ENCODE peak calls at places on chromosomes 11 and 22, in ten cellular contexts. One of them, this sample, is unnamed.

GRCh38 chr11:109034341-109034696 is 369.4 kb downstream of the DDX10 start:
- DNase-seq in body of pancreas: no peak
- DNase-seq in AG04450: no peak
- DNase-seq in gastrocnemius medialis: no peak
- DNase-seq in pancreas: no peak
- DNase-seq in HFFc6: peak
- DNase-seq in OCI-LY7: no peak
- DNase-seq in PC-9: no peak
- DNase-seq in Caco-2: no peak
- DNase-seq in upper lobe of right lung: no peak
- DNase-seq in this sample: no peak

GRCh38 chr22:47298017-47298820 is 535.8 kb downstream of the TBC1D22A start:
- DNase-seq in body of pancreas: no peak
- DNase-seq in AG04450: no peak
- DNase-seq in gastrocnemius medialis: no peak
- DNase-seq in pancreas: no peak
- DNase-seq in HFFc6: no peak
- DNase-seq in OCI-LY7: no peak
- DNase-seq in PC-9: no peak
- DNase-seq in Caco-2: no peak
- DNase-seq in upper lobe of right lung: no peak
- DNase-seq in this sample: no peak

GRCh38 chr22:38230108-38230825 is 28.5 kb downstream of the MAFF start:
- DNase-seq in body of pancreas: peak
- DNase-seq in AG04450: no peak
- DNase-seq in gastrocnemius medialis: no peak
- DNase-seq in pancreas: no peak
- DNase-seq in HFFc6: no peak
- DNase-seq in OCI-LY7: peak
- DNase-seq in PC-9: no peak
- DNase-seq in Caco-2: no peak
- DNase-seq in upper lobe of right lung: no peak
- DNase-seq in this sample: no peak

GRCh38 chr22:18068381-18068988 is 9.3 kb upstream of the PEX26 start:
- DNase-seq in body of pancreas: no peak
- DNase-seq in AG04450: no peak
- DNase-seq in gastrocnemius medialis: no peak
- DNase-seq in pancreas: no peak
- DNase-seq in HFFc6: peak
- DNase-seq in OCI-LY7: no peak
- DNase-seq in PC-9: no peak
- DNase-seq in Caco-2: no peak
- DNase-seq in upper lobe of right lung: peak
- DNase-seq in this sample: no peak

GRCh38 chr11:32088117-32088941 is 2.5 kb upstream of the RCN1 start:
- DNase-seq in body of pancreas: peak
- DNase-seq in AG04450: peak
- DNase-seq in gastrocnemius medialis: no peak
- DNase-seq in pancreas: no peak
- DNase-seq in HFFc6: peak
- DNase-seq in OCI-LY7: no peak
- DNase-seq in PC-9: peak
- DNase-seq in Caco-2: no peak
- DNase-seq in upper lobe of right lung: no peak
- DNase-seq in this sample: peak

GRCh38 chr11:69645801-69646492 is 5.0 kb downstream of the CCND1 start:
- DNase-seq in body of pancreas: peak
- DNase-seq in AG04450: no peak
- DNase-seq in gastrocnemius medialis: no peak
- DNase-seq in pancreas: peak
- DNase-seq in HFFc6: no peak
- DNase-seq in OCI-LY7: no peak
- DNase-seq in PC-9: no peak
- DNase-seq in Caco-2: peak
- DNase-seq in upper lobe of right lung: peak
- DNase-seq in this sample: no peak

GRCh38 chr22:33330534-33330933 is 272.4 kb upstream of the SYN3 start:
- DNase-seq in body of pancreas: no peak
- DNase-seq in AG04450: no peak
- DNase-seq in gastrocnemius medialis: no peak
- DNase-seq in pancreas: no peak
- DNase-seq in HFFc6: no peak
- DNase-seq in OCI-LY7: no peak
- DNase-seq in PC-9: no peak
- DNase-seq in Caco-2: no peak
- DNase-seq in upper lobe of right lung: no peak
- DNase-seq in this sample: no peak

GRCh38 chr22:24506802-24507438 is 11.8 kb downstream of the UPB1 start:
- DNase-seq in body of pancreas: no peak
- DNase-seq in AG04450: no peak
- DNase-seq in gastrocnemius medialis: no peak
- DNase-seq in pancreas: no peak
- DNase-seq in HFFc6: peak
- DNase-seq in OCI-LY7: peak
- DNase-seq in PC-9: peak
- DNase-seq in Caco-2: peak
- DNase-seq in upper lobe of right lung: no peak
- DNase-seq in this sample: peak

GRCh38 chr22:37581534-37581933 is 1.6 kb upstream of the LGALS2 start:
- DNase-seq in body of pancreas: peak
- DNase-seq in AG04450: no peak
- DNase-seq in gastrocnemius medialis: no peak
- DNase-seq in pancreas: peak
- DNase-seq in HFFc6: no peak
- DNase-seq in OCI-LY7: no peak
- DNase-seq in PC-9: peak
- DNase-seq in Caco-2: no peak
- DNase-seq in upper lobe of right lung: no peak
- DNase-seq in this sample: peak

GRCh38 chr11:42958635-42959034 is 353.2 kb upstream of the API5 start:
- DNase-seq in body of pancreas: no peak
- DNase-seq in AG04450: no peak
- DNase-seq in gastrocnemius medialis: no peak
- DNase-seq in pancreas: no peak
- DNase-seq in HFFc6: no peak
- DNase-seq in OCI-LY7: no peak
- DNase-seq in PC-9: no peak
- DNase-seq in Caco-2: no peak
- DNase-seq in upper lobe of right lung: no peak
- DNase-seq in this sample: no peak

GRCh38 chr11:34525887-34526657 is 12.5 kb upstream of the ELF5 start:
- DNase-seq in body of pancreas: no peak
- DNase-seq in AG04450: no peak
- DNase-seq in gastrocnemius medialis: no peak
- DNase-seq in pancreas: no peak
- DNase-seq in HFFc6: no peak
- DNase-seq in OCI-LY7: no peak
- DNase-seq in PC-9: no peak
- DNase-seq in Caco-2: no peak
- DNase-seq in upper lobe of right lung: no peak
- DNase-seq in this sample: no peak

GRCh38 chr11:57164317-57164716 is 17.4 kb upstream of the LRRC55 start:
- DNase-seq in body of pancreas: no peak
- DNase-seq in AG04450: no peak
- DNase-seq in gastrocnemius medialis: no peak
- DNase-seq in pancreas: no peak
- DNase-seq in HFFc6: no peak
- DNase-seq in OCI-LY7: no peak
- DNase-seq in PC-9: no peak
- DNase-seq in Caco-2: no peak
- DNase-seq in upper lobe of right lung: no peak
- DNase-seq in this sample: no peak

GRCh38 chr11:72760543-72761400 is 8.6 kb upstream of the ARAP1 start:
- DNase-seq in body of pancreas: no peak
- DNase-seq in AG04450: no peak
- DNase-seq in gastrocnemius medialis: no peak
- DNase-seq in pancreas: no peak
- DNase-seq in HFFc6: no peak
- DNase-seq in OCI-LY7: no peak
- DNase-seq in PC-9: no peak
- DNase-seq in Caco-2: no peak
- DNase-seq in upper lobe of right lung: no peak
- DNase-seq in this sample: no peak

GRCh38 chr11:12167098-12167999 is 57.0 kb downstream of the MICAL2 start:
- DNase-seq in body of pancreas: no peak
- DNase-seq in AG04450: no peak
- DNase-seq in gastrocnemius medialis: no peak
- DNase-seq in pancreas: no peak
- DNase-seq in HFFc6: peak
- DNase-seq in OCI-LY7: no peak
- DNase-seq in PC-9: peak
- DNase-seq in Caco-2: peak
- DNase-seq in upper lobe of right lung: peak
- DNase-seq in this sample: peak

GRCh38 chr11:100515087-100515486 is 172.0 kb upstream of the ARHGAP42 start:
- DNase-seq in body of pancreas: no peak
- DNase-seq in AG04450: peak
- DNase-seq in gastrocnemius medialis: no peak
- DNase-seq in pancreas: no peak
- DNase-seq in HFFc6: no peak
- DNase-seq in OCI-LY7: no peak
- DNase-seq in PC-9: peak
- DNase-seq in Caco-2: no peak
- DNase-seq in upper lobe of right lung: no peak
- DNase-seq in this sample: no peak

GRCh38 chr11:64450168-64450560 is 91.2 kb downstream of the RPS6KA4 start:
- DNase-seq in body of pancreas: no peak
- DNase-seq in AG04450: no peak
- DNase-seq in gastrocnemius medialis: no peak
- DNase-seq in pancreas: no peak
- DNase-seq in HFFc6: no peak
- DNase-seq in OCI-LY7: no peak
- DNase-seq in PC-9: no peak
- DNase-seq in Caco-2: no peak
- DNase-seq in upper lobe of right lung: no peak
- DNase-seq in this sample: no peak

GRCh38 chr11:44223261-44223660 is 86.7 kb downstream of the ALX4 start:
- DNase-seq in body of pancreas: no peak
- DNase-seq in AG04450: no peak
- DNase-seq in gastrocnemius medialis: no peak
- DNase-seq in pancreas: no peak
- DNase-seq in HFFc6: peak
- DNase-seq in OCI-LY7: no peak
- DNase-seq in PC-9: no peak
- DNase-seq in Caco-2: no peak
- DNase-seq in upper lobe of right lung: no peak
- DNase-seq in this sample: no peak

GRCh38 chr11:390175-390574 is 3.8 kb upstream of the PKP3 start:
- DNase-seq in body of pancreas: peak
- DNase-seq in AG04450: no peak
- DNase-seq in gastrocnemius medialis: no peak
- DNase-seq in pancreas: no peak
- DNase-seq in HFFc6: no peak
- DNase-seq in OCI-LY7: no peak
- DNase-seq in PC-9: no peak
- DNase-seq in Caco-2: no peak
- DNase-seq in upper lobe of right lung: no peak
- DNase-seq in this sample: no peak
- TF ChIP-seq CTCF in body of pancreas: no peak
- TF ChIP-seq CTCF in AG04450: no peak
- TF ChIP-seq CTCF in gastrocnemius medialis: no peak
- TF ChIP-seq CTCF in pancreas: no peak
- TF ChIP-seq CTCF in HFFc6: no peak
- TF ChIP-seq CTCF in OCI-LY7: peak
- TF ChIP-seq CTCF in PC-9: no peak
- TF ChIP-seq CTCF in Caco-2: peak
- TF ChIP-seq CTCF in upper lobe of right lung: no peak
- TF ChIP-seq CTCF in this sample: peak

GRCh38 chr11:125724125-125724524 is 22.0 kb upstream of the PATE1 start:
- DNase-seq in body of pancreas: no peak
- DNase-seq in AG04450: no peak
- DNase-seq in gastrocnemius medialis: no peak
- DNase-seq in pancreas: no peak
- DNase-seq in HFFc6: peak
- DNase-seq in OCI-LY7: peak
- DNase-seq in PC-9: no peak
- DNase-seq in Caco-2: no peak
- DNase-seq in upper lobe of right lung: no peak
- DNase-seq in this sample: no peak
- TF ChIP-seq CTCF in body of pancreas: no peak
- TF ChIP-seq CTCF in AG04450: no peak
- TF ChIP-seq CTCF in gastrocnemius medialis: no peak
- TF ChIP-seq CTCF in pancreas: no peak
- TF ChIP-seq CTCF in HFFc6: peak
- TF ChIP-seq CTCF in OCI-LY7: peak
- TF ChIP-seq CTCF in PC-9: no peak
- TF ChIP-seq CTCF in Caco-2: peak
- TF ChIP-seq CTCF in upper lobe of right lung: no peak
- TF ChIP-seq CTCF in this sample: no peak

GRCh38 chr11:7348432-7349298 is 97.0 kb downstream of the SYT9 start:
- DNase-seq in body of pancreas: no peak
- DNase-seq in AG04450: no peak
- DNase-seq in gastrocnemius medialis: no peak
- DNase-seq in pancreas: no peak
- DNase-seq in HFFc6: no peak
- DNase-seq in OCI-LY7: no peak
- DNase-seq in PC-9: no peak
- DNase-seq in Caco-2: no peak
- DNase-seq in upper lobe of right lung: no peak
- DNase-seq in this sample: no peak
- TF ChIP-seq CTCF in body of pancreas: no peak
- TF ChIP-seq CTCF in AG04450: no peak
- TF ChIP-seq CTCF in gastrocnemius medialis: no peak
- TF ChIP-seq CTCF in pancreas: no peak
- TF ChIP-seq CTCF in HFFc6: no peak
- TF ChIP-seq CTCF in OCI-LY7: no peak
- TF ChIP-seq CTCF in PC-9: no peak
- TF ChIP-seq CTCF in Caco-2: no peak
- TF ChIP-seq CTCF in upper lobe of right lung: no peak
- TF ChIP-seq CTCF in this sample: no peak

DNA sequence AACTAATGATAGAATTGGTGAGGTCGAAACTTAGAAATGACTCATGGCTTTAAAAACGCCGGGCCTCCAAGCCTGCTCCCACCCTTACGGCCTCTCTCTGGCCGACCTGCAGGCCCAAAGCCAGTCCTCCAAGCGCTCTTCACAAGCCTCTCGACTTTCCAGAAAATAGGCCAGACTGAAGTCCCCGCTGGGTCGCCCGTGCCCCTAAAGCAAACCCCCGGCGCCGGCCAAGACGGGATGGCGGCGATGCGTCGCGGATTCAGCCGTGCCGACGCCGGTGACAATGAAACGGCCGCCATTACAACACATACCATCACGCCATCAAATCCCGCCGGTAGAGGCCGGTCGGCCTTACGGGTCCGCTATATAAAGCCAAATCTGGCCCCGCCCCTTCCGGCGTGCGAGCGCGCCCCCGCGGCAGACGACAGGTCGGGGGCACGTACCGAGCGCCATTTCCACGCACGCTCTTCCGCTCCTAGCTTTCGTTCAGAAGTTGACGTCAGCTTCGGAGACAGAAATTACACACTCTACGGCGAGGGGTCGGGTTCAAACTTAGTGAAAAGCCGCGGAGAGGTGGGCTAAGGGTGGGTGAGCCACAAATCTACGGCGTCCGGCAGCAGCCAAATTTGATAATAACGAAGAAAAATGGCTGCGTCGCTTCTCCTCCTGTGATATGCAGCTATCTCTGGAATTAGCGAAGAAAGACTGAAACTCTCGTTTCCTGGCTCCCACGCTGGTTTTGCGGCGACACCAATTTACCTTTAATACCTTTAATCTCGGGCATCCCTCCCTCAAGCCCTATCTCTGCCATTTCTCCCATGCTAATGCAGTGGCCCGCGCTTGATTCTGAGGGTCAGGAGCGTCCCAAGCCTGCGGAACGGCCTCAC is at the start of gene RPL3:
- DNase-seq in body of pancreas: peak
- DNase-seq in AG04450: peak
- DNase-seq in gastrocnemius medialis: peak
- DNase-seq in pancreas: peak
- DNase-seq in HFFc6: peak
- DNase-seq in OCI-LY7: peak
- DNase-seq in PC-9: peak
- DNase-seq in Caco-2: peak
- DNase-seq in upper lobe of right lung: peak
- DNase-seq in this sample: peak
- TF ChIP-seq CTCF in body of pancreas: peak
- TF ChIP-seq CTCF in AG04450: peak
- TF ChIP-seq CTCF in gastrocnemius medialis: peak
- TF ChIP-seq CTCF in pancreas: no peak
- TF ChIP-seq CTCF in HFFc6: peak
- TF ChIP-seq CTCF in OCI-LY7: peak
- TF ChIP-seq CTCF in PC-9: no peak
- TF ChIP-seq CTCF in Caco-2: no peak
- TF ChIP-seq CTCF in upper lobe of right lung: peak
- TF ChIP-seq CTCF in this sample: no peak

This sample was measured in Calu3.